ENCODE peak calls at places on chromosomes 5 and 9, in six cellular contexts. M is GM06990; E is T-cell; G is activated CD4-positive, alpha-beta T cell treated with anti-CD3 and anti-CD28 coated beads, Interleukin-2, amount 50 U/mL, for 4 hours; Q is stimulated activated CD4-positive, alpha-beta T cell treated with anti-CD3 and anti-CD28 coated beads, Interleukin-12 subunit alpha, Interleukin-12 subunit beta, amount 100 ng/mL, for 48 hours; X is stomach. Y is an unnamed sample.

GRCh38 chr5:170312666-170313065 is 15.1 kb upstream of the LCP2 start:
- DNase-seq in Q (peak; percentile 65), G (peak; percentile 80), M (no peak), X (no peak), E (no peak), Y (no peak)

GRCh38 chr5:125293223-125293622 is 546.8 kb upstream of the ZNF608 start:
- DNase-seq in X (no peak), M (no peak), E (no peak), G (no peak), Q (no peak), Y (no peak)

GRCh38 chr5:18802336-18802735 is 1168.1 kb downstream of the TAF11L14 start:
- DNase-seq in M (no peak), X (no peak), E (no peak), Q (no peak), G (no peak), Y (no peak)

GRCh38 chr5:66144799-66145390 is 795 bp downstream of the SREK1 start:
- DNase-seq in Q (no peak), X (no peak), E (no peak), M (no peak), G (no peak), Y (no peak)

GRCh38 chr5:149851211-149851610 is 93.4 kb downstream of the PDE6A start:
- DNase-seq in G (no peak), Q (no peak), X (no peak), M (no peak), E (no peak), Y (no peak)

GRCh38 chr5:14739961-14740360 is 75.4 kb downstream of the OTULIN start:
- DNase-seq in X (no peak), E (no peak), G (no peak), M (no peak), Q (no peak), Y (no peak)

GRCh38 chr9:38003230-38003629 is 65.8 kb downstream of the SHB start:
- DNase-seq in E (no peak), G (no peak), Q (no peak), X (no peak), M (no peak), Y (no peak)

GRCh38 chr5:157180374-157181264 is at the start of gene ITK:
- DNase-seq in Q (no peak), E (peak; percentile 44), G (no peak), X (no peak), M (no peak), Y (no peak)

GRCh38 chr9:13726746-13727145 is 447.3 kb upstream of the MPDZ start:
- DNase-seq in Q (no peak), G (no peak), E (no peak), X (no peak), M (no peak), Y (no peak)

GRCh38 chr9:132609829-132610228 is 27.4 kb downstream of the BARHL1 start:
- DNase-seq in G (no peak), M (no peak), E (no peak), Q (no peak), X (no peak), Y (no peak)

GRCh38 chr9:116504081-116504480 is 183.0 kb upstream of the TRIM32 start:
- DNase-seq in Q (no peak), X (no peak), E (no peak), G (no peak), M (no peak), Y (no peak)

GRCh38 chr9:112761912-112762651 is 11.5 kb downstream of the SNX30 start:
- DNase-seq in E (no peak), M (no peak), X (no peak), G (no peak), Q (no peak), Y (no peak)

GRCh38 chr9:19698960-19699359 is 89.9 kb downstream of the SLC24A2 start:
- DNase-seq in E (no peak), Q (no peak), G (no peak), M (no peak), X (no peak), Y (no peak)

GRCh38 chr5:14842117-14842516 is 29.5 kb downstream of the ANKH start:
- DNase-seq in E (no peak), X (no peak), G (no peak), Q (no peak), M (no peak), Y (no peak)

GRCh38 chr9:12934515-12935301 is 159.9 kb downstream of the LURAP1L start:
- DNase-seq in G (no peak), M (no peak), E (no peak), Q (no peak), X (no peak), Y (no peak)

GRCh38 chr5:151630088-151630487 is 39.0 kb upstream of the FAT2 start:
- DNase-seq in E (no peak), Q (no peak), M (no peak), G (no peak), X (no peak), Y (no peak)

GRCh38 chr9:109704546-109704945 is 75.5 kb upstream of the PALM2AKAP2 start:
- DNase-seq in M (no peak), Q (no peak), X (no peak), E (no peak), G (no peak), Y (no peak)

GRCh38 chr5:54311178-54311811 is 922 bp upstream of the ARL15 start:
- DNase-seq in X (no peak), G (no peak), E (no peak), M (peak; percentile 9), Q (no peak), Y (no peak)

GRCh38 chr5:149203896-149204544 is 62.7 kb downstream of the ABLIM3 start:
- DNase-seq in G (no peak), X (no peak), Q (no peak), E (no peak), M (no peak), Y (no peak)

GRCh38 chr9:78150312-78150982 is 85.4 kb upstream of the CEP78 start:
- DNase-seq in Q (no peak), E (no peak), G (no peak), X (no peak), M (no peak), Y (no peak)

GRCh38 chr5:109102291-109102690 is 307.5 kb downstream of the PJA2 start:
- DNase-seq in M (no peak), X (no peak), E (no peak), Q (no peak), G (no peak), Y (no peak)

GRCh38 chr5:148996270-148996669 is 66.6 kb downstream of the SH3TC2 start:
- DNase-seq in E (no peak), X (no peak), G (no peak), Q (no peak), M (no peak), Y (no peak)

GRCh38 chr5:151110992-151111391 is 30.2 kb upstream of the TNIP1 start:
- DNase-seq in E (no peak), M (no peak), X (no peak), Q (no peak), G (no peak), Y (no peak)

GRCh38 chr5:118956727-118957126 is 31.6 kb downstream of the DTWD2 start:
- DNase-seq in X (no peak), Q (no peak), G (no peak), E (no peak), M (no peak), Y (no peak)

GRCh38 chr9:88801214-88801796 is 190.0 kb upstream of the S1PR3 start:
- DNase-seq in M (no peak), Q (no peak), E (no peak), X (no peak), G (no peak), Y (no peak)

GRCh38 chr9:105332471-105332870 is 88.0 kb downstream of the SLC44A1 start:
- DNase-seq in Q (no peak), M (no peak), G (no peak), E (no peak), X (no peak), Y (no peak)

GRCh38 chr9:124770359-124771020 is 621 bp downstream of the NR6A1 start:
- DNase-seq in M (peak; percentile 64), X (no peak), Q (no peak), G (no peak), E (no peak), Y (no peak)

GRCh38 chr5:181190711-181191525 is 14.1 kb downstream of the TRIM7 start:
- DNase-seq in Q (no peak), X (peak; percentile 48), E (peak; percentile 44), G (no peak), M (peak; percentile 76), Y (no peak)

GRCh38 chr9:130297371-130297770 is 31.8 kb downstream of the HMCN2 start:
- DNase-seq in X (no peak), G (no peak), Q (no peak), M (no peak), E (no peak), Y (no peak)

GRCh38 chr5:163161512-163161911 is 275.9 kb upstream of the CCNG1 start:
- DNase-seq in M (no peak), Q (no peak), E (no peak), X (no peak), G (no peak), Y (no peak)

GRCh38 chr5:59758566-59758965 is 135.0 kb downstream of the PDE4D start:
- DNase-seq in E (no peak), Q (no peak), X (no peak), G (no peak), M (no peak), Y (no peak)

GRCh38 chr5:14534773-14535172 is 46.8 kb upstream of the OTULINL start:
- DNase-seq in Q (no peak), M (no peak), X (no peak), E (no peak), G (no peak), Y (no peak)

GRCh38 chr5:56522972-56523371 is 289.8 kb upstream of the ANKRD55 start:
- DNase-seq in Q (no peak), E (no peak), X (no peak), M (no peak), G (no peak), Y (no peak)

GRCh38 chr9:111828193-111828592 is 33.5 kb upstream of the SHOC1 start:
- DNase-seq in G (no peak), Q (no peak), E (no peak), X (no peak), M (no peak), Y (no peak)

GRCh38 chr5:132008961-132009680 is 2.3 kb downstream of the ACSL6 start:
- DNase-seq in Q (no peak), E (no peak), X (no peak), M (no peak), G (no peak), Y (no peak)

GRCh38 chr5:54580997-54581741 is 63.6 kb downstream of the SNX18 start:
- DNase-seq in G (no peak), Q (no peak), E (no peak), X (no peak), M (no peak), Y (no peak)

GRCh38 chr9:3385871-3386270 is 139.9 kb downstream of the RFX3 start:
- DNase-seq in E (no peak), M (peak; percentile 39), X (no peak), G (no peak), Q (peak; percentile 37), Y (no peak)

Y was measured in naive thymus-derived CD8-positive, alpha-beta T cell.